ENCODE peak calls at places on chromosomes 12 and 14, in four cellular contexts. Y, J, X and R are unnamed samples.

GRCh38 chr14:78785265-78785664 is 615.1 kb downstream of the NRXN3 start:
- DNase-seq in Y (no peak), J (no peak), X (peak), R (no peak)

GRCh38 chr12:10212623-10213131 is at the start of gene GABARAPL1:
- DNase-seq in Y (peak), J (peak), X (peak), R (peak)

GRCh38 chr12:93783827-93784226 is 106.7 kb downstream of the CRADD start:
- DNase-seq in Y (no peak), J (no peak), X (peak), R (no peak)

GRCh38 chr14:101075801-101076413 is 172.4 kb upstream of the RTL1 start:
- DNase-seq in Y (no peak), J (no peak), X (no peak), R (peak)

GRCh38 chr12:101097829-101098580 is 112.0 kb downstream of the SLC5A8 start:
- DNase-seq in Y (no peak), J (no peak), X (no peak), R (no peak)

GRCh38 chr12:15719230-15719629 is 70.0 kb downstream of the EPS8 start:
- DNase-seq in Y (no peak), J (no peak), X (peak), R (no peak)

GRCh38 chr14:52021971-52022600 is 32.7 kb downstream of the RTRAF start:
- DNase-seq in Y (no peak), J (no peak), X (no peak), R (no peak)

GRCh38 chr14:31990959-31991541 is 86.1 kb upstream of the ARHGAP5 start:
- DNase-seq in Y (peak), J (no peak), X (peak), R (no peak)

GRCh38 chr14:29587761-29588160 is 339.9 kb downstream of the PRKD1 start:
- DNase-seq in Y (no peak), J (no peak), X (no peak), R (no peak)

GRCh38 chr12:69266045-69266635 is 26.8 kb downstream of the CPSF6 start:
- DNase-seq in Y (peak), J (no peak), X (peak), R (no peak)

GRCh38 chr14:105537580-105538474 is 11.4 kb downstream of the TMEM121 start:
- DNase-seq in Y (no peak), J (peak), X (no peak), R (peak)

GRCh38 chr14:33432407-33433023 is 493.8 kb downstream of the NPAS3 start:
- DNase-seq in Y (peak), J (peak), X (peak), R (no peak)

GRCh38 chr14:100332797-100333196 is 9.7 kb downstream of the SLC25A47 start:
- DNase-seq in Y (no peak), J (no peak), X (no peak), R (no peak)

GRCh38 chr14:100649173-100649519 is 61.9 kb upstream of the BEGAIN start:
- DNase-seq in Y (peak), J (no peak), X (peak), R (no peak)

GRCh38 chr12:12645485-12645884 is 33.8 kb downstream of the CREBL2 start:
- DNase-seq in Y (peak), J (no peak), X (peak), R (no peak)

GRCh38 chr14:103315368-103315911 is 18.6 kb upstream of the EIF5 start:
- DNase-seq in Y (peak), J (peak), X (peak), R (no peak)

GRCh38 chr12:58026421-58026820 is 85.1 kb downstream of the ATP23 start:
- DNase-seq in Y (peak), J (no peak), X (no peak), R (no peak)

GRCh38 chr14:101478096-101478495 is 83.2 kb upstream of the DIO3 start:
- DNase-seq in Y (no peak), J (no peak), X (no peak), R (peak)

GRCh38 chr14:21882226-21882625 is 208.6 kb upstream of the OR4E1 start:
- DNase-seq in Y (no peak), J (no peak), X (peak), R (no peak)

GRCh38 chr14:99120147-99121026 is 151.6 kb downstream of the BCL11B start:
- DNase-seq in Y (no peak), J (no peak), X (no peak), R (peak)

GRCh38 chr12:56630180-56630632 is at the start of gene BAZ2A:
- DNase-seq in Y (peak), J (peak), X (peak), R (peak)

GRCh38 chr14:60179296-60179924 is 14.2 kb upstream of the DHRS7 start:
- DNase-seq in Y (no peak), J (no peak), X (peak), R (no peak)

GRCh38 chr12:125220404-125221273 is 155.4 kb downstream of the AACS start:
- DNase-seq in Y (peak), J (no peak), X (peak), R (no peak)

GRCh38 chr12:6883683-6884082 is 10.6 kb upstream of the SPSB2 start:
- DNase-seq in Y (no peak), J (no peak), X (no peak), R (no peak)

GRCh38 chr14:74407801-74408154 is 18.2 kb downstream of the SYNDIG1L start:
- DNase-seq in Y (no peak), J (no peak), X (no peak), R (no peak)

GRCh38 chr12:64256166-64256800 is 34.2 kb upstream of the KICS2 start:
- DNase-seq in Y (peak), J (peak), X (peak), R (no peak)

GRCh38 chr12:88496429-88497190 is 83.7 kb downstream of the KITLG start:
- DNase-seq in Y (no peak), J (no peak), X (peak), R (no peak)

GRCh38 chr14:79972230-79972629 is 239.1 kb downstream of the DIO2 start:
- DNase-seq in Y (peak), J (no peak), X (peak), R (no peak)

GRCh38 chr14:32897724-32898064 is 41.0 kb upstream of the NPAS3 start:
- DNase-seq in Y (no peak), J (no peak), X (no peak), R (no peak)

GRCh38 chr14:61280092-61280525 is 1.0 kb downstream of the TMEM30B start:
- DNase-seq in Y (no peak), J (no peak), X (no peak), R (no peak)

GRCh38 chr12:83404521-83404920 is 717.8 kb downstream of the TMTC2 start:
- DNase-seq in Y (no peak), J (no peak), X (no peak), R (no peak)

GRCh38 chr12:88836156-88836555 is 255.9 kb upstream of the KITLG start:
- DNase-seq in Y (no peak), J (no peak), X (no peak), R (no peak)

GRCh38 chr12:109820921-109821381 is 12.2 kb downstream of the TRPV4 start:
- DNase-seq in Y (no peak), J (no peak), X (no peak), R (no peak)

GRCh38 chr14:21100931-21101330 is at the start of gene TMEM253:
- DNase-seq in Y (no peak), J (no peak), X (no peak), R (no peak)

GRCh38 chr12:29157486-29157946 is 8.4 kb downstream of the FAR2 start:
- DNase-seq in Y (peak), J (no peak), X (peak), R (no peak)

GRCh38 chr14:103488071-103488470 is 34.6 kb downstream of the CKB start:
- DNase-seq in Y (no peak), J (no peak), X (no peak), R (no peak)

GRCh38 chr12:28872654-28873268 is 276.3 kb upstream of the FAR2 start:
- DNase-seq in Y (peak), J (peak), X (peak), R (no peak)

DNA sequence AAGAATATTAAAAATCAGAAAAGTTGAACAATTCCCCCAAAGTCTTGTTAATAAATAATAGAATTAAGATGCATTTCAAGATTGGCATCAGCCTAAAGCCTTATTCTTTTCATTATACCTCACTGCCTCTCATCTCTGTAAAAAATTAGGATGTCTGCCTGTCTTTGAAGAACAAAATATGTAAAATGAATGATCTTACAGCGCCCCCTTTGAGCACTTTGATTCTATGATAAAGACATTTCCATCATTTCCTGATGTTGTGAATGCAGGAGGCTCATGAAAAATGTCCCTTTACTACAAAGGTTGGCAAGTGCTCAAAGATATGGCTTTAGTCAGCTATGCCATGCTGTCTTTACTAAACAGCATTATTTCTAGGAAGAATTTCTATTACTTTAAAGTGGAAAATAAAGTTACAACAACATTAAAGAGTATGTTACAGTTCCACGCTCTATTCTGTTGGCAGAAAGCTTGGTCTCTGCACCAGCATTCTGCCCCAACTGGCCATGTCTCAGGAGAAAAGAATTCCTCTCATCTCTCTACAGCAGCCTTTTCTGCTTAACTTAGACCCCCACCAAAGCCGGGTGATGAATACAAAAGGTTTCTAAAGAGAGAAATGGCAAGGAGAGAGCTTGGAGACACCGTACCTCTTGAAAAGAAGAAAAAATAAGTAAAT is 95.1 kb downstream of the LLPH start:
- DNase-seq in Y (peak), J (peak), X (peak), R (no peak)
- TF ChIP-seq CTCF in Y (peak), J (peak), X (peak), R (peak)

GRCh38 chr14:76961631-76962302 is 66.7 kb downstream of the IRF2BPL start:
- DNase-seq in Y (peak), J (peak), X (peak), R (peak)
- TF ChIP-seq CTCF in Y (no peak), J (no peak), X (no peak), R (no peak)

GRCh38 chr12:75705749-75706719 is 194.6 kb upstream of the KRR1 start:
- DNase-seq in Y (peak), J (peak), X (peak), R (peak)
- TF ChIP-seq CTCF in Y (no peak), J (no peak), X (peak), R (no peak)

GRCh38 chr14:53409289-53409688 is 256.2 kb upstream of the DDHD1 start:
- DNase-seq in Y (no peak), J (no peak), X (no peak), R (no peak)

GRCh38 chr14:53408175-53408879 is 255.2 kb upstream of the DDHD1 start:
- DNase-seq in Y (no peak), J (no peak), X (no peak), R (no peak)

GRCh38 chr14:53409974-53410373 is 256.9 kb upstream of the DDHD1 start:
- DNase-seq in Y (peak), J (no peak), X (peak), R (no peak)

GRCh38 chr14:53411110-53411509 is 258.0 kb upstream of the DDHD1 start:
- DNase-seq in Y (peak), J (no peak), X (peak), R (no peak)

DNA sequence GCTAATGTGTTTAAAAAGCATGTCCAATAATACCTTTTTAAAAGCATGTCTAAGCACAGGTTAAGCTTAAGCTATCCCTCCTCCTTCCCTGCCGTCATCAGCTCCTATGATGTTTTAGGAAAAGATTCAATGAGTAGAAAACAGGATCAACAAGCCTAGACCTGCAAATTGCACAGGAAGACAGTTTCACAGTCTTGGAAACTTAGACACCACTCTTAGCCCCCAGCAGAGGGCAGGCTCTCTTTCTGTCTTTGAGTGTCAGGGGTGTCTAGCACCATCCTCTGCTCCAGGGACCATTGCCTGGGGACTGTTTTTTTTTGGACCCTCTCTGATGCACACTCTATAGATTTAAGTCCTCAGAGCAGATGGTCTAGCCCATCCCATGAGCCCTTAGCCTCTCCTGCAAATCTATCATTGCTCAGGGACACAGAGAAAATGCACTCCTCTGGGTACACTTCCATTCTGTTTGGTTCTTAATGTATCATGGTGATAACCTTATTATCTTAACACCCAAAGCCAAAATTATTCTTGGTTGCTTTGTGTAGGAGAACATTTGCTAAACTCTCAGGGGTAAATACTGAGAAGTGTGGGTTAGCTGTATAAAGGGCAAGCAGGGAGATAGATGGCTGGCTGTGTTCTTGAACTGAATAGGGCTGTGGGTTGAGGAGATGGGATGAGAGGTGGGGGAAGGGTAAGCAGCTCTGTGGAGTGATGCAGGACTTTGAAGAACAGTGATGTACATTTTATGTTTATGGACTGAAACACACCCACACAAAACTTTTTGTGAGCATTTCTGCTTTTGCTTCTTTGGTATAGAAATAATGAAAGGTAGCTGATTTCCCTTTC is 259.9 kb upstream of the DDHD1 start:
- DNase-seq in Y (no peak), J (no peak), X (peak), R (no peak)
- TF ChIP-seq CTCF in Y (peak), J (peak), X (peak), R (peak)

DNA sequence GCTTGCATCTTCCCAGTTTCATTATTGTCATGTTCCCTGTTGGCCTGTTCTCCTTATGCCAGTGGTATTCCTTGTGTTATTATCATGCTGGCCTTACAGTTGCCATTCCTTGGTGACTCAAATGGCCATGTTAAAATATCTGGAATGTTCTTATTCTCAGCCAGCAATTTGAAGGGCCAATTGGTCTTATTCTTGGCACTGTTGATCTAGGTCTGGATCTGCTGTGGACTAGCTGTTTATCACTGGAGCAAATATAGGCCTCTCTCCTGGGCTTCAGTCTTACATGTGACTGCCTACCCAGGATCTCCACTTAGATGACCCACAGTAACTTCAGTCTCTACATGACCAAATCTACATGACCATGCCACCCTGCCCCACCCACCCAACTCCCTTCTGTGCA is 5.4 kb downstream of the CIPC start:
- DNase-seq in Y (no peak), J (no peak), X (no peak), R (no peak)
- TF ChIP-seq CTCF in Y (no peak), J (no peak), X (no peak), R (no peak)

GRCh38 chr12:92650228-92650822 is 52.5 kb upstream of the PLEKHG7 start:
- DNase-seq in Y (no peak), J (no peak), X (no peak), R (no peak)
- TF ChIP-seq CTCF in Y (no peak), J (no peak), X (no peak), R (no peak)

GRCh38 chr12:118055865-118056773 is 4.9 kb downstream of the WSB2 start:
- DNase-seq in Y (no peak), J (no peak), X (no peak), R (no peak)

GRCh38 chr12:118052324-118053070 is 8.5 kb downstream of the WSB2 start:
- DNase-seq in Y (peak), J (peak), X (peak), R (peak)

GRCh38 chr12:118058227-118058626 is 2.8 kb downstream of the WSB2 start:
- DNase-seq in Y (no peak), J (no peak), X (no peak), R (no peak)

GRCh38 chr12:118053071-118053985 is 7.7 kb downstream of the WSB2 start:
- DNase-seq in Y (no peak), J (no peak), X (no peak), R (no peak)

DNA sequence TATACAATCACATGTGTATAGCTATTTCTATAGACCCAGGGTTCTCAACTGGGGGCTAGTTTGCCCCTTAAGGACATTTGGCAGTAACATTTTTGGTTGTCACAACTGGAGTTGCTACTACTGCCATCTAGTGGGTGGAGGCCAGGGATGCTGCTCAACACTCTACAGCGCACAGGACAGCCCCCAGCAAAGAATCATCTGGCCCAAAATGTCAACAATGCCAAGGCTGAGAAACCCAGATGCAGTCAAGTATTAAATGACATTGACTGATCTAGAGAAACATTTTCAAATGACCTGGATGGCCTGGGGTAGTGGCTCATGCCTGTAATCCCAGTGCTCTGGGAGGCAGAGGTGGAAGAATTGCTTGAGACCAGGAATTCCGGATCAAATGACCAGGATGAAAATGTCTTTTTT is 5.8 kb downstream of the WSB2 start:
- DNase-seq in Y (peak), J (peak), X (peak), R (no peak)
- TF ChIP-seq CTCF in Y (peak), J (peak), X (peak), R (peak)

DNA sequence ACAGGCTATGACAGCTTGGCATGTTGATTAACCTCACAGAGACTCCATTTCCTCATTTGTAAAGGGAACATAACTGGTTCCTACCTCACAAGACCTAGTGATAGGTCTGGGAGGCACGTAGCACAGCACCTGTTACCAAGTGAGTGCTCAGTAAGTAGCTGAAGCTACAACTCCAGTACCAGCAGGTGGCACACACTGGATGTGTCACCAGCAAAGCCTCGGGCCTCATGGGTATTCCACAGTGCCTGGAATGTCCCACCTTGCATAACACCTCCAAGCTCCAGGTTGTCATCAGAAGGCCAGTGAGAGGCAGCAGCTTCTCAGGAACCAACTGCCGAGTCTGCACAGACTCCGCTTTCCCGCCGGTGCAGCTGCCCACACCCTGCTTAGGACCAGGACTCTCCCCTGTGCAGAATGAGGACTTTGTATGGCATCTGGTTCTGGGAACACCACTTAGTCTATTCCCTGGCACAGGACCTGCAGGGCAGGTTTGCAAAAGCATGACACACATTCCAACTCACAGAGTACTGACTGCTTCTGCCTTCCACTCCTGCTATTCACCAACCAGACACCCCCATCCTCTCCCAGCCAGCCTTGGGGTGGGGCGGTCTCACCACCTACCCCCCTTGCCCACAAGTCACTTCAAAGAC is 4.2 kb downstream of the VDR start:
- DNase-seq in Y (no peak), J (peak), X (no peak), R (no peak)
- TF ChIP-seq CTCF in Y (no peak), J (peak), X (no peak), R (no peak)